ENCODE peak calls at places on chromosomes 7 and 10, in nine cellular contexts. I, J, A, K, V, X, R, T and B are unnamed samples.

GRCh38 chr10:71363936-71364335 is 32.8 kb upstream of the CDH23 start:
- DNase-seq in V (no peak), I (no peak), K (no peak), T (no peak), J (no peak), X (no peak), A (no peak), R (no peak), B (no peak)

GRCh38 chr7:9691286-9691685 is 1257.9 kb downstream of the NXPH1 start:
- DNase-seq in A (no peak), X (no peak), K (no peak), T (no peak), I (no peak), R (no peak), J (no peak), V (no peak), B (no peak)

GRCh38 chr10:76430330-76430729 is 998.9 kb downstream of the LRMDA start:
- DNase-seq in A (no peak), K (no peak), T (no peak), J (peak), R (no peak), V (no peak), X (no peak), I (no peak), B (peak)

GRCh38 chr7:102106625-102107024 is 180.0 kb upstream of the SH2B2 start:
- DNase-seq in X (no peak), T (no peak), R (no peak), V (no peak), K (peak), A (no peak), J (no peak), I (no peak), B (no peak)

GRCh38 chr7:117673839-117674238 is 194.0 kb downstream of the CFTR start:
- DNase-seq in J (peak), T (no peak), X (peak), I (no peak), K (no peak), V (no peak), A (peak), R (no peak), B (peak)

GRCh38 chr10:52213511-52213831 is 100.6 kb upstream of the DKK1 start:
- DNase-seq in T (no peak), K (no peak), X (peak), A (peak), V (no peak), R (peak), I (no peak), J (peak), B (peak)

GRCh38 chr7:42012786-42013360 is 224.1 kb downstream of the GLI3 start:
- DNase-seq in I (no peak), X (no peak), J (no peak), R (no peak), A (no peak), K (no peak), T (no peak), V (no peak), B (no peak)

GRCh38 chr7:51226916-51227535 is 89.6 kb downstream of the COBL start:
- DNase-seq in R (no peak), A (no peak), X (no peak), J (no peak), T (no peak), I (peak), V (no peak), K (no peak), B (no peak)

GRCh38 chr10:85657478-85658113 is 709.0 kb downstream of the GRID1 start:
- DNase-seq in V (no peak), A (no peak), T (no peak), J (no peak), R (no peak), K (no peak), X (no peak), I (no peak), B (no peak)

GRCh38 chr10:99233000-99233679 is 2.5 kb downstream of the HPSE2 start:
- DNase-seq in T (no peak), A (no peak), I (no peak), V (no peak), R (no peak), K (no peak), X (no peak), J (no peak), B (no peak)

GRCh38 chr10:641149-642010 is 48.1 kb downstream of the DIP2C start:
- DNase-seq in A (no peak), T (no peak), V (no peak), I (no peak), J (no peak), R (no peak), K (no peak), X (no peak), B (no peak)

GRCh38 chr10:94402204-94403033 is at the start of gene TBC1D12:
- DNase-seq in I (peak), T (peak), X (peak), J (peak), V (peak), K (peak), R (peak), A (peak), B (peak)

GRCh38 chr10:29688230-29688634 is 53.5 kb upstream of the SVIL start:
- DNase-seq in V (no peak), X (no peak), K (no peak), T (no peak), J (peak), I (no peak), R (no peak), A (no peak), B (no peak)

GRCh38 chr10:62732841-62733653 is 71.5 kb upstream of the ADO start:
- DNase-seq in T (no peak), V (no peak), K (no peak), J (peak), A (peak), X (peak), R (no peak), I (no peak), B (peak)

GRCh38 chr7:70640266-70640833 is 491.6 kb upstream of the GALNT17 start:
- DNase-seq in J (peak), K (no peak), V (no peak), X (peak), T (no peak), I (no peak), R (no peak), A (no peak), B (no peak)

GRCh38 chr7:91266931-91267557 is 2.8 kb downstream of the FZD1 start:
- DNase-seq in K (no peak), V (no peak), A (no peak), T (no peak), I (no peak), X (no peak), R (no peak), J (no peak), B (no peak)

GRCh38 chr7:18119985-18120384 is 92.3 kb upstream of the PRPS1L1 start:
- DNase-seq in A (no peak), V (no peak), I (no peak), X (peak), K (no peak), J (peak), T (no peak), R (no peak), B (no peak)

DNA sequence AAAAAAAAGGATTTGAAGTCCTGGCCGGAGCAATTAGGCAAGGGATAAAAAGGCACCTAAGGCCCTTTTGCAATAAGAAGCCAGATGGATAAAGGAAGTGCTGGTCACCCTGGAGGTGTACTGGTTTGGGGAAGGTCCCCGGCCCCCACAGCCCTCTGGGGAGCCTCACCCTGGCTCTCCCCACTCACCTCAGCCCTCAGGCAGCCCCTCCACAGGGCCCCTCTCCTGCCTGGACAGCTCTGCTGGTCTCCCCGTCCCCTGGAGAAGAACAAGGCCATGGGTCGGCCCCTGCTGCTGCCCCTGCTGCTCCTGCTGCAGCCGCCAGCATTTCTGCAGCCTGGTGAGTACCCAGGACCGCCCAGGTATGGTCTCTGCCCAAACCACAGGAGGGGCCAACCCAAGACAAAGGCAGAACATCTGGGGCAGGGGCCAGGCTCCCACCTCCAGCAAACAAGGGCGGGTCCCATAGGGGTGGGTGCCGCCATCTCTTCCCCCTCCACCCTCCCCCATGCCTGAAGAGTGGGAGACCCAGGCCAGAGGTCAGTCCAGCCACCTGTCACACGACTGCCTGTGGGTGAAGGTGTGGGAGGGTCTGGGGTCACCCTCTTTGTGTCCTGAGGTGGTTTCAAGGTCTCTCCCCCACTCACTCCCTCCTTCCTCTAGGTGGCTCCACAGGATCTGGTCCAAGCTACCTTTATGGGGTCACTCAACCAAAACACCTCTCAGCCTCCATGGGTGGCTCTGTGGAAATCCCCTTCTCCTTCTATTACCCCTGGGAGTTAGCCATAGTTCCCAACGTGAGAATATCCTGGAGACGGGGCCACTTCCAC is at the start of gene PILRB:
- DNase-seq in A (no peak), T (no peak), V (no peak), X (no peak), I (no peak), J (no peak), R (no peak), K (no peak), B (no peak)
- TF ChIP-seq CTCF in A (no peak), T (no peak), V (no peak), X (no peak), I (no peak), J (no peak), R (no peak), K (no peak), B (no peak)

GRCh38 chr7:11767148-11767547 is 64.8 kb downstream of the THSD7A start:
- DNase-seq in J (no peak), K (no peak), T (no peak), V (no peak), X (no peak), I (no peak), R (no peak), A (no peak), B (no peak)
- TF ChIP-seq CTCF in J (no peak), K (no peak), T (no peak), V (no peak), X (no peak), I (no peak), R (no peak), A (no peak), B (no peak)

DNA sequence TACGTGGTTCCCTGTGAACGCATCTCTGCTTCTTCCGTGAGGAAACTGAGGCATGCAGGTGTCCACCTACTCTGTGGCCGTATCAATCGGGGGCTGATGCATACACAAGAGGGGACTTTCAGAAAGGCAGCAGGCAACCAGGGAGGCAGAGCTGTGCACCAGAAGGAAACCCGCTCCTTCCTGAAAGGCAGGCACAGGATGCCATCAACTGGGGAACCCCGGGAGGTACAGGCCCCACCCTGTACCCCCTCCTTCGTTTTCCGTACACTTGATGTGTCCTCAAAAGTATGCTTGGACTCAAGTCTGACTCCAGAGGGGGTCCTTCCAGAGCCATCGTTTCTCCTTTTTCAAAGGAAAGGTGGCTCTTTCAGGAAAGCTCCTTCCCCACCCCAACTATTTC is 59.5 kb downstream of the ASB13 start:
- DNase-seq in T (no peak), V (no peak), J (no peak), A (no peak), R (no peak), X (no peak), K (no peak), I (no peak), B (no peak)
- TF ChIP-seq CTCF in T (no peak), V (no peak), J (no peak), A (no peak), R (no peak), X (no peak), K (no peak), I (no peak), B (peak)

GRCh38 chr7:87506243-87507180 is 31.0 kb upstream of the ABCB4 start:
- DNase-seq in A (peak), J (peak), X (peak), I (no peak), T (no peak), K (no peak), R (no peak), V (no peak), B (peak)

GRCh38 chr7:87505122-87505521 is 29.6 kb upstream of the ABCB4 start:
- DNase-seq in T (no peak), A (no peak), K (no peak), V (no peak), I (no peak), R (no peak), X (peak), J (no peak), B (no peak)

GRCh38 chr7:87510430-87510875 is 35.0 kb upstream of the ABCB4 start:
- DNase-seq in I (no peak), J (no peak), A (no peak), V (no peak), K (no peak), T (no peak), X (no peak), R (peak), B (no peak)

GRCh38 chr7:87505557-87506242 is 30.2 kb upstream of the ABCB4 start:
- DNase-seq in I (no peak), A (no peak), T (no peak), R (no peak), J (no peak), X (no peak), K (no peak), V (no peak), B (no peak)

GRCh38 chr7:87507446-87507845 is 32.0 kb upstream of the ABCB4 start:
- DNase-seq in R (no peak), X (no peak), J (no peak), I (no peak), A (no peak), V (no peak), K (no peak), T (no peak), B (no peak)
- TF ChIP-seq CTCF in R (no peak), X (peak), J (no peak), I (no peak), A (peak), V (no peak), K (no peak), T (peak), B (no peak)

DNA sequence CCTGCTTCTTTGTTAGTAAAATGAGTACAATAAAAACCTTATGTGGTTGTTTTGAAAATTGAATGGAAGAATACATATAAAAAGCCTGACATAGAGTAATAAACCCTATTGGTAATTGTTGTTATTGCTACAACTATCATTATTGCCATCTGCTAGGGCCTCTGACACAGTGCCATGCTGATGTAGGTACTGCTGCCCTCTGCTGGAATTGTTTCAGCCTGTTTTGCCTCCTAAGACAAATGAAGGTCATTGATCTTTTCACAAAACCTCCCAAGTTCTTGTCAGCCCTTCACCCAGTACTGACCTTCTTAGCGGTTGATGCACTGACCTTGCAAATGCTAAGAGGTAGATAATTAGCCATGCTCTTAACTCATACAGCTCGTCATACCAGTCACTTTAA is 975.3 kb downstream of the SORCS1 start:
- DNase-seq in V (no peak), K (no peak), T (no peak), J (peak), I (no peak), X (no peak), R (peak), A (no peak), B (no peak)
- TF ChIP-seq CTCF in V (no peak), K (no peak), T (peak), J (peak), I (no peak), X (peak), R (no peak), A (peak), B (peak)

GRCh38 chr7:151213826-151214225 is 3.5 kb upstream of the H2BK1 start:
- DNase-seq in J (no peak), V (no peak), A (no peak), I (no peak), T (no peak), K (no peak), X (no peak), R (no peak), B (no peak)
- TF ChIP-seq CTCF in J (no peak), V (no peak), A (no peak), I (no peak), T (no peak), K (no peak), X (no peak), R (no peak), B (no peak)

GRCh38 chr10:13485623-13486022 is 43.2 kb downstream of the BEND7 start:
- DNase-seq in R (no peak), T (no peak), A (no peak), J (peak), V (no peak), X (no peak), I (no peak), K (no peak), B (no peak)
- TF ChIP-seq CTCF in R (no peak), T (peak), A (peak), J (peak), V (no peak), X (peak), I (no peak), K (no peak), B (peak)

DNA sequence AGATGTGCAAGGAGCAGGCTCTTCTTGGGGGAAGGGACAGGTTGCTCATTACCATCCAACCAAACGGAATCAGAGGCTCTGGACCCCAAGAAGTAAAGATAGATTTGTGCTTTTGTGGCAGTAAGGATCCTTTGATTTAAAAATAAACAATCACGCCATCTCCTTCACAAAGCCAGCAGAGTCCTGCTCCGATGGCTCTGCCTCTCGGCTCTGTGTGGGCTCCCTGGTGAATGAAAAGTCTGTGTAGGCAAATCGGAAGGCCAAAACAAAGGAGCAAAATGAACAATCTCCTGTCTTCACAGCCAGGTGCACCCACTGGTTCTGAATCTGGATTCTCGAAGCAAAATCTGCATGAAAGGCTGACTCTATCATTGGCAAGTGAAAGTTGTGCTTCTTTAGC is 3.8 kb downstream of the PTPRN2 start:
- DNase-seq in R (no peak), A (no peak), V (no peak), T (no peak), X (no peak), K (no peak), J (no peak), I (no peak), B (no peak)
- TF ChIP-seq CTCF in R (no peak), A (no peak), V (no peak), T (no peak), X (no peak), K (no peak), J (no peak), I (no peak), B (no peak)